ENCODE peak calls at places on chromosomes 5 and 9, in six cellular contexts. U, Q, V, R, I and L are unnamed samples.

GRCh38 chr9:32783168-32783891 is at the start of gene TMEM215:
- DNase-seq in U (no peak), Q (peak), I (no peak), R (no peak), V (no peak), L (no peak)

GRCh38 chr5:55187370-55187769 is 14.4 kb upstream of the CDC20B start:
- DNase-seq in Q (no peak), V (no peak), R (no peak), U (no peak), I (peak), L (no peak)

GRCh38 chr9:126301196-126301595 is 25.4 kb upstream of the MVB12B start:
- DNase-seq in I (no peak), R (no peak), Q (no peak), V (no peak), U (no peak), L (no peak)

GRCh38 chr9:10265102-10265708 is 347.6 kb downstream of the PTPRD start:
- DNase-seq in V (no peak), U (no peak), Q (no peak), R (no peak), I (no peak), L (no peak)

GRCh38 chr5:124180523-124181461 is 565.6 kb downstream of the ZNF608 start:
- DNase-seq in V (no peak), U (no peak), I (no peak), Q (no peak), R (no peak), L (no peak)

GRCh38 chr5:67009028-67009427 is 187.6 kb downstream of the CD180 start:
- DNase-seq in R (peak), V (no peak), Q (no peak), I (no peak), U (no peak), L (no peak)

GRCh38 chr9:61670616-61671015 is 480.8 kb downstream of the SPATA31A7 start:
- DNase-seq in V (no peak), U (no peak), Q (no peak), I (no peak), R (no peak), L (no peak)

GRCh38 chr9:123997665-123998277 is 13.8 kb upstream of the LHX2 start:
- DNase-seq in R (no peak), I (no peak), Q (no peak), V (peak), U (no peak), L (no peak)

GRCh38 chr5:93735378-93735777 is 6.0 kb downstream of the POU5F2 start:
- DNase-seq in U (no peak), R (no peak), V (no peak), Q (no peak), I (no peak), L (no peak)

GRCh38 chr5:79069488-79070001 is at the start of the genes BHMT2 and DMGDH:
- DNase-seq in U (peak), R (peak), V (no peak), I (peak), Q (no peak), L (no peak)

GRCh38 chr9:33884856-33885701 is 68.1 kb downstream of the UBE2R2 start:
- DNase-seq in I (no peak), R (no peak), V (no peak), Q (no peak), U (no peak), L (no peak)

GRCh38 chr9:70044450-70045307 is 1.0 kb downstream of the MAMDC2 start:
- DNase-seq in U (no peak), Q (no peak), R (no peak), V (no peak), I (peak), L (no peak)

GRCh38 chr5:61617039-61617438 is 285.0 kb downstream of the ZSWIM6 start:
- DNase-seq in U (no peak), Q (no peak), R (no peak), V (no peak), I (no peak), L (no peak)

GRCh38 chr5:73312146-73312871 is 136.3 kb downstream of the FOXD1 start:
- DNase-seq in Q (no peak), I (peak), V (no peak), U (no peak), R (no peak), L (no peak)

GRCh38 chr5:40198736-40199135 is 481.0 kb upstream of the PTGER4 start:
- DNase-seq in Q (no peak), I (no peak), R (no peak), V (no peak), U (no peak), L (no peak)

GRCh38 chr5:16568875-16569580 is 47.8 kb downstream of the RETREG1 start:
- DNase-seq in Q (no peak), I (no peak), U (no peak), R (no peak), V (no peak), L (no peak)

GRCh38 chr5:160638141-160638742 is 213.8 kb downstream of the ATP10B start:
- DNase-seq in Q (no peak), V (no peak), R (no peak), U (no peak), I (no peak), L (no peak)

GRCh38 chr9:87119328-87119881 is 172.1 kb upstream of the GAS1 start:
- DNase-seq in Q (no peak), U (no peak), I (no peak), V (no peak), R (no peak), L (no peak)

GRCh38 chr5:74199005-74199404 is 441.5 kb downstream of the ENC1 start:
- DNase-seq in V (no peak), R (no peak), Q (no peak), U (no peak), I (no peak), L (no peak)

GRCh38 chr5:120464627-120465280 is 654 bp downstream of the PRR16 start:
- DNase-seq in I (peak), Q (no peak), R (no peak), V (no peak), U (no peak), L (no peak)

GRCh38 chr9:132006657-132007370 is 72.9 kb downstream of the MED27 start:
- DNase-seq in R (no peak), I (no peak), Q (no peak), V (peak), U (peak), L (peak)

GRCh38 chr5:3394877-3395599 is 200.6 kb upstream of the IRX1 start:
- DNase-seq in I (no peak), V (no peak), Q (no peak), U (no peak), R (no peak), L (no peak)

GRCh38 chr5:54742417-54742889 is 224.9 kb downstream of the SNX18 start:
- DNase-seq in U (no peak), Q (no peak), R (no peak), V (no peak), I (peak), L (no peak)

GRCh38 chr5:16913840-16914435 is 22.1 kb downstream of the MYO10 start:
- DNase-seq in Q (no peak), I (no peak), V (no peak), U (no peak), R (no peak), L (no peak)

GRCh38 chr9:2720179-2720654 is 2.9 kb downstream of the KCNV2 start:
- DNase-seq in U (no peak), I (no peak), V (no peak), Q (no peak), R (peak), L (no peak)

GRCh38 chr5:127840198-127840524 is 137.0 kb downstream of the CCDC192 start:
- DNase-seq in Q (no peak), R (no peak), U (peak), I (no peak), V (no peak), L (no peak)

GRCh38 chr5:66606713-66607112 is 10.5 kb downstream of the MAST4 start:
- DNase-seq in R (no peak), I (no peak), V (no peak), U (no peak), Q (no peak), L (no peak)

GRCh38 chr9:125785187-125785840 is 38.1 kb downstream of the PBX3 start:
- DNase-seq in R (peak), U (no peak), Q (no peak), V (no peak), I (no peak), L (no peak)

GRCh38 chr9:110293246-110293645 is 36.9 kb upstream of the TXN start:
- DNase-seq in Q (no peak), I (no peak), U (no peak), R (no peak), V (no peak), L (no peak)

GRCh38 chr5:6541256-6542013 is 91.4 kb downstream of the NSUN2 start:
- DNase-seq in Q (no peak), U (no peak), I (no peak), R (no peak), V (no peak), L (no peak)

GRCh38 chr9:137064027-137064879 is 6.1 kb downstream of the SAPCD2 start:
- DNase-seq in I (no peak), V (no peak), R (peak), U (no peak), Q (no peak), L (peak)

GRCh38 chr5:97528941-97529340 is 345.9 kb upstream of the RIOK2 start:
- DNase-seq in I (no peak), R (no peak), Q (no peak), V (no peak), U (no peak), L (no peak)
- TF ChIP-seq TAF1 in I (no peak), R (no peak), Q (no peak), V (no peak), U (no peak), L (no peak)

GRCh38 chr5:177066227-177066626 is 20.5 kb upstream of the FGFR4 start:
- DNase-seq in V (no peak), R (no peak), Q (no peak), I (no peak), U (no peak), L (no peak)

GRCh38 chr5:177065480-177065879 is 21.2 kb upstream of the FGFR4 start:
- DNase-seq in V (no peak), I (no peak), Q (no peak), R (no peak), U (no peak), L (no peak)

GRCh38 chr5:177070536-177071191 is 16.1 kb upstream of the FGFR4 start:
- DNase-seq in Q (no peak), I (no peak), R (no peak), U (no peak), V (peak), L (no peak)

GRCh38 chr5:177067491-177067890 is 19.2 kb upstream of the FGFR4 start:
- DNase-seq in I (no peak), R (no peak), U (no peak), V (no peak), Q (no peak), L (no peak)

DNA sequence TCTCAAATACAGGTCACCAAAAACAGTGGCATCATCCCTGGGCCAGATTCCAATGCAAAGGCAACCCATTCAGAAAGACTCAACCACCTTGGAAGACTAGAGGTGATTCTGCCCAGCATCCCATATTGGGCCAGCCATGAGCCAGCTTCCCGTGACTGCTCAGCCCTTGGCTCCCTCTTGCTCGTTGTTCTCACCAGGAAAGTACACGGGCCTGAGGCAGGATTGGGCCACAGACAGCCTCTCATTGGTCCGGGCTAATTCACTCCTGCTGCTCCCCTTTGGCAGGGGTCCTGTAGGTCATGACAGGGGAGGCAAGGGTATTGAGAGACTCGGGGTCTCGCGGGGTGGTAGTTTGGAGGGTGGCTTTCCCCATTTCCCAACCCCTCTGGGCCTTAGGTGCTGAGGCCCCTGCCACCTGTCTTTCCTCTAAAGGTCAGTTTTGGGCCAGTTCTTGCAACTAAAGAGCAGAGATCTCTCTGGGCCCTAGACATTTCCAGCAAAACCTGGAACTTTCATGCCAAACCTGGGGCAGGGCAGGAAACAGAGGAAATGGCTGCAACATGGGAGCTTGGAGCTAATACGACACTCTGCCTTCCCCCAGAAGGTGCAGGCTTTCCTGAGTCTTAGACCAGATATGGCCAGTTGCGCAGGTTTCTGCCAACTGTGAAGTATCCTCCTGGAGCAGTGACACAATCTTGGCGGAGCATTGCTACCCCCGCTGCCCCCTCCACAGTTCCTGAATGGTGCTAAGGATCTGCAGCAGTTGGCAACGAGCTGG is 22.0 kb upstream of the FGFR4 start:
- DNase-seq in I (no peak), V (no peak), U (no peak), R (no peak), Q (no peak), L (no peak)
- TF ChIP-seq POLR2A in I (no peak), V (no peak), U (no peak), R (no peak), Q (no peak), L (no peak)

DNA sequence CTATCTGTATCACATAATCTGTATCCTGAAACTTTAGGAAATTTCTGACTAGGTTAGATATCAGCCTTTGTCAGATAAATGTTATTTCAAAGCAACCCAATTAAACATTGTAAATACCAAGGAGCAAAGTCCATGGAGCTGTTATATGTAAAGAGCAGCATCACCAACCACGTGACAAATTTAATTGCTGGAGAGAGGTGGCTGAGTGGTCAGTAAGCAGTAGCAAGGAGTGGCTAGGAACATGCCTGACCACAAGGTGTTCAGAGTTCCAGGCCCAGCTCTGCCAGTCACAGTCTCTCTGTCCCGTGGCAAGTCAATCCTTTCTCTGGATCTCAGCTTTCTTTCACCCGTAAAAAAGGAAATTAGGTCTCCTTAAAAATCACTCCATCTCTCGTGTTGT is 166.2 kb downstream of the GNAQ start:
- DNase-seq in I (no peak), V (no peak), R (peak), U (no peak), Q (no peak), L (no peak)
- TF ChIP-seq TAF1 in I (no peak), V (no peak), R (no peak), U (no peak), Q (no peak), L (no peak)

GRCh38 chr5:179837076-179838011 is 16.6 kb downstream of the SQSTM1 start:
- DNase-seq in V (no peak), Q (no peak), R (no peak), I (no peak), U (no peak), L (no peak)
- TF ChIP-seq POLR2A in V (peak), Q (no peak), R (peak), I (no peak), U (no peak), L (peak)

DNA sequence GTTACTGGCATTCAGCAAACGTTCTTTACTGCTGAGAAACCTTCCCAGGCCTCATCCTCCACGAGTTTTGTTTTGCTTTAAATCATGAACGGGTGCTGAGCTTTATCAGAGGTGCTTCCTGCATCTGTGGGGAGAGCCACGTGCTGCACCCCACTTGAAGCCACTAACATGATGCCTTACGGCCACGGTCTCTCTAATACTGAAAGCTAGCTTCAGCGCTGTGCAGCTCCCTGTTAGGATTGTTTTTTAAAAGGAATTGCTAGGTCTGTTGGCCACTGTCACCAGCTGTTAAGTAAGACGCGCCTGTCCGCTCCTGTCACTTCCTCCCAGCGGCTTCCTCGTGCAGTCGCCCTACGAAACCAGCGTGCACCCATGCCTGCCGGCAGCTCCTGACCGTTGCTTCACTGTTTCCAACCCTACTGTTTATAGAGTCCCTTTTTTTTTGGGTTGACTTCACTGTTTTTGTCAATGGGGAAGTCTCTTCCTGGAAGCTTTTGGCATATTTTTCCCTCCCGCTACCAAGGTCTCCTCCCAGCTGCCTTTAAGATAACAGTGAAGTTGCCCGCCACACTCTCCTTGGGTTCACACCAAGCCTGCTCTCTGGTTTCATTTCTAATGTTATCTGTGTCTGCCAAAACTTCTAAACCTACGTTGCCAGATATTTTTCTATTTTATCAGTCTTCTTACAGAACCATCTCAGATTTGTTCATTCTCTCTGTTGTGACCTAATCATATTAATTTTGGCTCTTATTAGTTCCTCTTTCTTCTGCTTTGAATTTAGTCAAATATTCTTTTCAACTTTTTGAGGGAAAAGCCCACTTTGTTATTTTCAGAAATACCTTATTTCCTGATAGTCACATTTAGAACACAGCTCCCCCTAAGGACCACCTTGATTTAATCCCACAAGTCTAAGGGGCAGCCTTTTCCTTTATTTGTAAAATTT is 20.2 kb downstream of the LPCAT1 start:
- DNase-seq in V (no peak), I (peak), U (no peak), Q (no peak), R (no peak), L (no peak)
- TF ChIP-seq TAF1 in V (peak), I (no peak), U (no peak), Q (no peak), R (no peak), L (peak)

DNA sequence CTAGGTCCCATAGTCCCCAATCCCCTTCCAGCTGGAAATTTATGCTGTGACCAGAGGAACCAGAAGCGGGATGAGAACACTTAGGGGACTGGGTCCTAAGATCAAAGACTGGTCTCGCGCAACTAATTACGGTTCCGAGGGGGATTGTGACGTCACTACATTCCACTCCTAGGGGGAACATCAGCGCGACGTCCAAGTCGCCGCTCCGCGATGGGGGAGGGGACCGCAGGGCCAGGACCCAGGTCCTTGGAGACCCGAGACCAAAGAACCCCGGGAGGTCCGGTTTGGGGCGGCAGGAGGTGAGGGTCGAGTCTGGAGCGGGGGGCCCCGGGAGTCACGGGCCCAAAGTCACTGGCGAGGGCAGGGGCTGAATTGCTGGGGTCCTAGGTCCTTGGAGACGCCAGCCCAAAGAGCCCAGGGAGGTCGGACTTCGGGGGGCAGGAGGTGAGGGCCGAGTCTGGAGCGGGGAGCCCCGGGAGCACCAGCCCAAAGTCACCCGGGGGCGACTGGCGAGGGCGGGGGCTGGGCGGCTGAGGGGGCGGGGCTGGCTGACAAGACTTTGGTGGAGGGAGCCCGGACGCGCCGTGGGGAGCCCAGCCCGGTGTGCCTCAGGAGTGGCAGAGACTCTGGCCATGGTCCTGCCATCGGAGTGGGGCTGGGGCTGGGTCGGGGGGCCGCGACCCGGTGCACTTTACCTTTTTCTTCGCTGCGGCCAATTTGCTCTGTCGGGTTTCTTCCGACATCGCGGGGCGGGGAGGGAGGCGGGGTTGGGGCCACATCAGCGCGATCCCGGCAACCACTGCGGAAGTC is at the start of gene GOLGA2:
- DNase-seq in Q (no peak), R (peak), U (peak), I (peak), V (no peak), L (peak)
- TF ChIP-seq POLR2A in Q (no peak), R (no peak), U (no peak), I (no peak), V (peak), L (no peak)

DNA sequence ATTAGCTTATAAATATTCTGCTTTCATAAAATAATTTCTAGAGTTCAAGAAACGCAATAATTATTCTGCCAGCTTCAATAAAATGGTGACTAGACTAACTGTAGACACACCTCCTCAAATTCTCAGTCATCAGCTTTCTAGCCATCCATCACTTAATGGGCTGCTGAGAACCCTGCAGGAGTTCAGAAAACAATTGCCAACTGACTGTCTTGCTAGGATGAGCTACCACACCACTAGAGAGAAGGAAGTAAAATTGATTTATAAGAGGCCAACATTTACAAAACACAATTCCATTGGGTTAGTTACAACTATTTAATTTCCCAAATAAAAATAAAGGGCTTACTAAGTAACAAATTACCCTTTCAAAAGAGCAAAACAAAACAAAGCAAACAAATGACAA is 126.5 kb upstream of the PAPPA start:
- DNase-seq in R (no peak), U (no peak), I (no peak), V (no peak), Q (no peak), L (no peak)
- TF ChIP-seq TAF1 in R (no peak), U (no peak), I (no peak), V (no peak), Q (no peak), L (no peak)

GRCh38 chr9:95505676-95506437 is 10.9 kb downstream of the PTCH1 start:
- DNase-seq in Q (no peak), U (peak), R (peak), I (peak), V (no peak), L (peak)

GRCh38 chr9:95507456-95508241 is 9.1 kb downstream of the PTCH1 start:
- DNase-seq in R (peak), Q (no peak), U (no peak), V (no peak), I (peak), L (peak)

GRCh38 chr9:95508242-95508967 is 8.4 kb downstream of the PTCH1 start:
- DNase-seq in U (no peak), I (no peak), V (no peak), R (no peak), Q (no peak), L (no peak)

GRCh38 chr9:95506438-95506691 is 10.4 kb downstream of the PTCH1 start:
- DNase-seq in U (no peak), I (peak), R (peak), V (no peak), Q (no peak), L (peak)

GRCh38 chr9:95506692-95507455 is 9.9 kb downstream of the PTCH1 start:
- DNase-seq in Q (no peak), V (no peak), R (peak), U (no peak), I (peak), L (peak)
- TF ChIP-seq POLR2A in Q (no peak), V (peak), R (no peak), U (no peak), I (peak), L (no peak)